ENCODE peak calls at places on chromosomes 3 and 15, in six cellular contexts. U is GM23338, E is epithelial cell of esophagus, G is AG09309, B is tibial artery, R is activated B cell treated with CpG ODN at 0.5 μM for 24 hours. D is an unnamed sample.

GRCh38 chr3:123406598-123406997 is 42.3 kb downstream of the ADCY5 start:
- DNase-seq in R (no peak), U (no peak), B (peak), E (no peak), G (no peak), D (no peak)

GRCh38 chr3:4071481-4072184 is 231.5 kb upstream of the SETMAR start:
- DNase-seq in R (peak), G (no peak), U (peak), E (no peak), B (no peak), D (no peak)

GRCh38 chr3:182796310-182796709 is 3.0 kb downstream of the ATP11B start:
- DNase-seq in G (no peak), B (no peak), U (no peak), E (no peak), R (no peak), D (no peak)

GRCh38 chr3:57544181-57545125 is at the start of gene DNAH12:
- DNase-seq in G (no peak), U (peak), R (no peak), B (no peak), E (peak), D (no peak)

GRCh38 chr15:45715528-45715927 is 80.7 kb downstream of the SQOR start:
- DNase-seq in U (peak), G (no peak), B (no peak), E (no peak), R (no peak), D (no peak)

GRCh38 chr3:149449100-149449654 is 25.3 kb upstream of the TM4SF4 start:
- DNase-seq in R (no peak), G (no peak), U (no peak), E (no peak), B (no peak), D (no peak)

GRCh38 chr3:18396428-18396827 is 28.7 kb downstream of the SATB1 start:
- DNase-seq in R (no peak), G (no peak), B (no peak), U (no peak), E (no peak), D (no peak)

GRCh38 chr3:149566296-149566945 is 91.4 kb downstream of the WWTR1 start:
- DNase-seq in B (no peak), E (no peak), G (no peak), R (no peak), U (no peak), D (no peak)

GRCh38 chr3:178195824-178196223 is 340.4 kb upstream of the KCNMB2 start:
- DNase-seq in B (no peak), R (no peak), E (peak), U (no peak), G (peak), D (no peak)

GRCh38 chr3:70358978-70359580 is 46.6 kb upstream of the MDFIC2 start:
- DNase-seq in U (peak), E (peak), B (no peak), G (peak), R (no peak), D (no peak)

GRCh38 chr15:60508442-60508841 is 29.5 kb upstream of the ICE2 start:
- DNase-seq in B (no peak), R (no peak), E (peak), G (no peak), U (no peak), D (no peak)

DNA sequence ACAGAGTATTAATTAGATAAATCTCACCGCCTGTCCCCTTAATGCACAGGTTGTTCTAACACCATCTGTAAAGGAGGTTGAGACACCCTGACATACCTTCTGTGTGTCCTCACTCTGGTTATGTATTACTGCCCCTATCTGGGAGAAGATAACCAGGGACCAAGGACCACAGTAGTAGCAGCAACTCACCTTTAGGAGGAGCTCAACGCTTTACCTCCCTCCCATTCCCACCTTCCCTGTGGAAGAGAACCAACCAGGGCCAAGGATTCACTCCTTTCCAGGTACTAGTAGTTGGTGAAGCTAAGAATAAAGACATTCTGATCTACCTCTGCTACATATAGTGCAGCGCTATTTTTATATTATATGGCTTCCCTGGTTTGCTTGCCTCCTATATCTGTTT is 232.6 kb downstream of the MEX3B start:
- DNase-seq in E (no peak), B (no peak), U (peak), R (no peak), G (no peak), D (no peak)
- TF ChIP-seq CTCF in E (peak), B (no peak), U (peak), R (no peak), G (no peak), D (no peak)

DNA sequence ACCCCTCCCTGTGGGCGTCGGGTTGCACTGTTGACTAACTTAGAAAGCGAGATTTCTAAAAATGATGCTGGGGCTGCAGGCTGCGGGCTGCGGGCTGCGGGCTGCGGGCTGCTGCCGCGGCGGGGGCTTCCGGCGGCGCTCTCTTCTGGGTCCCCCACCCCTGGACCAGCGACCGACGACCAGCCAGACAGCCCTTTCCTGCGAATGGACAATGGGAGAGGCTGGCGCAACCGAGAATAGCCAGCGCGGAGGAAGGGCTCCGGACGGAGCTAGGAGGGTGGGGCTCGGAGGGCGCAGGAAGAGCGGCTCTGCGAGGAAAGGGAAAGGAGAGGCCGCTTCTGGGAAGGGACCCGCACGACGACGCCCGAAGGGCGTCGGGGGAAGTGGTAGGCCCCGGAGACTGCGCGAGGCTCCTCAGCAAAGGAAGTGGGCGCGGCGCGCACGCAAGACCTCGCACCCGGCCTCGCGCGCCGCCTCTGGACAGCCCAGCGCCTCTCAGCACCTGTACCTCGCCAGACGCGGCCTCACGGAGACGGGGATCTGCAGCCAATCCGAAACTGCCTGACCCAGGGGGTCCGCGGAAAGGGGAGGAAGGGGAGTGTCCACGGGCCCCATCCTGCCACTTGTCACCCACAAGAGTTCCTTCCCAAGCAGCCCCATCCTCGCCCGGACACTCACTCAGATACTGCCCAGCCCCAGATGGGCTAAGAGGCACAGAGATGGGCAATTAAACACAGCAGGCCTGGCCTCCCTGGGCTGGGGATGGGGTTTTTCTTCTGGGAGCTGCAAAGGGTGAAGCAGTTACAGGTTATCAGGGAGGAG is 70.7 kb downstream of the SLC12A8 start:
- DNase-seq in U (peak), G (no peak), E (peak), R (peak), B (peak), D (peak)
- TF ChIP-seq CTCF in U (no peak), G (peak), E (peak), R (no peak), B (peak), D (peak)

DNA sequence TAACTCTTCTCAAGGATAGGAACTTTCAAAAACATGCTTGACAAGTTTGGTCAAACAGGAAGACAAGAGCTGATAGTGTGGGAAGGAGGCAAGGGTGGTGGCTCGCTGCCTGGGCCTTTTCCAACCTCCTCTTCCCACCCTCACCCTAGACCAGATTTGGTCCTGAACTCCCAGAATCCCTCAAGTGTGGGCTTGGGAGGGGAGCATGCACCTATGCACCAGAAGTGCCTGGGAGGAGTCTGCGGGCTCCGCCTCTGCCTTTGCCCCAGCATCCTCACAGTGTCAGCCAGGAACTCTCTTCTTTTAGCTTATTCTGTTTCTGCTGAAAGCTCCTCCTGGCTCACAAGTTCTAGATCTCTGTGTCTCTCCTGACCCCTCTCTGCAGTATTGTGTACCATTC is 126.2 kb upstream of the MRPS22 start:
- DNase-seq in R (no peak), B (no peak), U (no peak), E (no peak), G (no peak), D (no peak)
- TF ChIP-seq CTCF in R (no peak), B (no peak), U (no peak), E (no peak), G (no peak), D (no peak)

DNA sequence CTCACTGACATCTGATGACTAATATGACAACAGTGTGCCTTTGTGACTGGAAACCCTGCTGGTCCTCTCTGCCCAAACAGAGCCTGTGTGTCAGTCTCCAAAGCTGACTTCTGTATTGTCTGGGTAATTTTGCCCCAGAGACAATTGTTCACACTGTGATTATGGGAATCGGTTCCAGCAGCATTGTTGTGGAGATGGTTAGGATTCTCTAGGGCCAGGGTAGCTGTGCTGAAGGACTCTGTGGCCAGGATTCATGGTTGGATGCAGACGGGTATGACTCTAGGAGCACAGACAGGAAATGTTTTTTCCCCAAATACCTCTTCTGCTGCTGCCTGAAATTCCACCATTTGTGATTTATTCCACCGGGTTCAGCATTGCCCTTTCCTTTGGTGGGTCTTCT is 57.5 kb upstream of the ITGA11 start:
- DNase-seq in E (no peak), G (no peak), B (no peak), U (no peak), R (no peak), D (no peak)
- TF ChIP-seq CTCF in E (no peak), G (no peak), B (no peak), U (no peak), R (no peak), D (no peak)

DNA sequence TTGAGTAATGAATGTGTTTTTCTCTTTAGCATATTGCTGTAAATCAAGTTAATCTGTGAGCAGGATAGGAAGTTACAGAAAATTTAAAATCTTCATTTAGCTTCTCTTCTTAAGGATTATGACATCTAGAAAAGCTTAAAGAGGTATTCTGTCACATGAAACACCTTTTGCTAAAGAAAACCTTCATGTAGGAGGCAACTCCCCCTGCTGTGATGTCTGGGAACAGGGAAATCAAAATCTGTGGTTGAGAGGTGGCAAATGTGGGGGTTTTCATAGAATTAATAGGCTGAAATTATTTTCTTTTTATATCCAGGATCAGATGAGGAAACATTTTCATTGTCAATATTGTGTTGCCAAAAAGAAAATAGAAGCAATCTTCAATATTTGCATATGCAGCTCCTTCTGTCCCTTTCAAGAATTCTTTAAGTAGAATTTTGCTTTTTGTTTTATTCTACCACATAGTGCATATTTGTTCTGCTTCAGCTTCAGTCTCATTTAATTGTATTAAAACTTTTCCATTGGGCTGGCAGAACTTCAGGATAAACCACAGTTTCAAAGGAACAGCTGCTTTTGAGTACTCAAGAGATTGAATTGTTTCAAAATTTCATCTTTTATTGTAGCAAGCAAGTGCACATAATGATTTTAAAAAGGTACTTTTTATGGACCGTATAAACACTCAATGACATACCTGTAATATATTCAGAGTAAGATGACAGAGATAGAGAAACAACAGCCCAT is 128.4 kb downstream of the RAP2B start:
- DNase-seq in G (no peak), B (no peak), U (no peak), E (peak), R (no peak), D (no peak)
- TF ChIP-seq CTCF in G (peak), B (no peak), U (peak), E (peak), R (no peak), D (no peak)

GRCh38 chr3:103786296-103786695 is 1351.5 kb downstream of the ZPLD1 start:
- DNase-seq in B (no peak), U (no peak), G (no peak), R (no peak), E (peak), D (no peak)
- TF ChIP-seq CTCF in B (no peak), U (no peak), G (no peak), R (no peak), E (no peak), D (no peak)

DNA sequence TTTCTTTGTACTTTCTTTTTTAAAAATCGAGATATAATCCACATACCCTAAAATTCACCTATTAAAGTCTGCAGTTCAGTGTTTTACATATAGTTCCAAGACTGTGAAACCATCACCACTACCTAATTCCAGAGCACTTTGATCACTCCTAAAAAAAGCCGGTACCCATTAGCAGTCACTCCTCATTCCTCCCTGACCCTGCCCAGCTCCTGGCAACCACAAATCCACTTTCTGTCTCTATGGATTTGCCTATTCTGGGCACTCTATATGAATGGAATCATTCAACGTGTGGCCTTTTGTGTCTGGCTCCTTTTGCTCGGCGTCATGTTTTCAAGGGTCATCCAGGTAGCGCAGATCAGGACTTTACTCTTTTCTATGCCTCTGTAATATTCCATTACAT is 17.3 kb downstream of the TRPM1 start:
- DNase-seq in G (no peak), E (no peak), B (no peak), R (no peak), U (no peak), D (no peak)
- TF ChIP-seq CTCF in G (no peak), E (no peak), B (no peak), R (no peak), U (no peak), D (no peak)

DNA sequence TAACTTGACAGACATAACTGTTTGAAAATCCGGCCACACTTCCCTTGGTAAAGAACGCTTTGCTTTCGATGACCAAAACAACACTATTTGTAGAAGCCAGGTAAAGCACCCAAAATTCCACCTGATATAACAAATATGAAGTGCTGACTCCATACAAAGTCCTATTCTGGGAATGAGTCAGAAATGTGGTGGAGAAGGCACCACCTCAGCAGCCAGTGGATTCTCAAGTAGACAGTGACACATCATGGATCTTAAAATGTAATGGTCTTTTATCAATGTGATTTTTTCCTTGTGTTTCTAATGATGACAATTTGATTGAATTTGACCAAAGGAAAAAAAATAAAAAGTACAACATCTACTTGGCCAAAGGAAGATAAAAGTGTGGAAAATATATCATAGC is 135.0 kb upstream of the WNT5A start:
- DNase-seq in R (no peak), G (no peak), E (peak), B (no peak), U (no peak), D (no peak)
- TF ChIP-seq CTCF in R (no peak), G (no peak), E (no peak), B (no peak), U (no peak), D (no peak)

GRCh38 chr15:40766194-40766830 is 2.4 kb downstream of the GCHFR start:
- DNase-seq in B (no peak), U (no peak), G (no peak), R (no peak), E (peak), D (no peak)

GRCh38 chr15:40764766-40765136 is 883 bp downstream of the GCHFR start:
- DNase-seq in U (no peak), B (no peak), R (no peak), E (no peak), G (no peak), D (no peak)

GRCh38 chr15:40766906-40767837 is 2.6 kb upstream of the C15orf62 start:
- DNase-seq in B (no peak), R (no peak), G (no peak), E (peak), U (peak), D (no peak)

GRCh38 chr15:40762919-40763800 is 708 bp upstream of the GCHFR start:
- DNase-seq in G (no peak), B (peak), R (peak), U (peak), E (peak), D (no peak)

GRCh38 chr15:40763801-40764765 is at the start of gene GCHFR:
- DNase-seq in R (peak), E (peak), B (peak), U (peak), G (no peak), D (peak)
- TF ChIP-seq CTCF in R (no peak), E (peak), B (peak), U (no peak), G (peak), D (peak)

D was measured in natural killer cell.